ENCODE peak calls at places on chromosomes 1 and 21, in six cellular contexts. X, K, H, B, I and Z are unnamed samples.

GRCh38 chr1:89842547-89843278 is 21.9 kb downstream of the LRRC8D start:
- DNase-seq in I (no peak), B (no peak), H (no peak), K (no peak), X (no peak), Z (peak; percentile 68)

GRCh38 chr1:6888268-6888667 is 103.0 kb downstream of the CAMTA1 start:
- DNase-seq in H (no peak), I (no peak), K (no peak), B (no peak), X (no peak), Z (no peak)

GRCh38 chr1:221097479-221098281 is 218.4 kb downstream of the HLX start:
- DNase-seq in H (no peak), X (no peak), B (no peak), K (no peak), I (peak; percentile 96), Z (no peak)

GRCh38 chr1:65339866-65340483 is 30.6 kb downstream of the DNAJC6 start:
- DNase-seq in X (no peak), K (no peak), I (no peak), H (no peak), B (no peak), Z (no peak)

GRCh38 chr21:36385909-36386642 is 884 bp downstream of the CHAF1B start:
- DNase-seq in I (no peak), H (no peak), X (no peak), B (no peak), K (no peak), Z (peak; percentile 5)

GRCh38 chr1:201143726-201144635 is 10.3 kb downstream of the TMEM9 start:
- DNase-seq in X (peak; percentile 57), H (peak; percentile 7), B (no peak), K (peak; percentile 80), I (no peak), Z (no peak)

GRCh38 chr1:68571499-68571898 is 74.6 kb upstream of the DEPDC1 start:
- DNase-seq in I (no peak), H (no peak), X (no peak), K (no peak), B (no peak), Z (no peak)

GRCh38 chr1:202270871-202271326 is 70.8 kb downstream of the UBE2T start:
- DNase-seq in I (no peak), B (no peak), K (peak; percentile 50), X (peak; percentile 47), H (no peak), Z (no peak)

GRCh38 chr1:19621274-19621950 is 22.7 kb upstream of the NBL1 start:
- DNase-seq in X (no peak), I (no peak), B (no peak), H (no peak), K (peak; percentile 72), Z (no peak)

GRCh38 chr1:22808186-22808845 is 97.7 kb downstream of the EPHB2 start:
- DNase-seq in B (no peak), X (no peak), K (no peak), H (no peak), I (peak; percentile 54), Z (no peak)

GRCh38 chr1:170221031-170221430 is 75.3 kb downstream of the NTMT2 start:
- DNase-seq in B (no peak), K (no peak), X (peak; percentile 66), I (no peak), H (no peak), Z (no peak)

GRCh38 chr1:103194060-103194459 is 85.7 kb upstream of the COL11A1 start:
- DNase-seq in H (no peak), B (no peak), I (no peak), X (no peak), K (no peak), Z (no peak)

GRCh38 chr1:76278711-76279386 is 204.3 kb downstream of the ST6GALNAC3 start:
- DNase-seq in I (no peak), B (no peak), H (no peak), K (no peak), X (no peak), Z (no peak)
- H3K4me3 ChIP-seq in I (no peak overlapping the region), B (no peak overlapping the region), H (no peak overlapping the region), K (no peak overlapping the region), X (peak overlapping the region; percentile 16), Z (no peak overlapping the region)

DNA sequence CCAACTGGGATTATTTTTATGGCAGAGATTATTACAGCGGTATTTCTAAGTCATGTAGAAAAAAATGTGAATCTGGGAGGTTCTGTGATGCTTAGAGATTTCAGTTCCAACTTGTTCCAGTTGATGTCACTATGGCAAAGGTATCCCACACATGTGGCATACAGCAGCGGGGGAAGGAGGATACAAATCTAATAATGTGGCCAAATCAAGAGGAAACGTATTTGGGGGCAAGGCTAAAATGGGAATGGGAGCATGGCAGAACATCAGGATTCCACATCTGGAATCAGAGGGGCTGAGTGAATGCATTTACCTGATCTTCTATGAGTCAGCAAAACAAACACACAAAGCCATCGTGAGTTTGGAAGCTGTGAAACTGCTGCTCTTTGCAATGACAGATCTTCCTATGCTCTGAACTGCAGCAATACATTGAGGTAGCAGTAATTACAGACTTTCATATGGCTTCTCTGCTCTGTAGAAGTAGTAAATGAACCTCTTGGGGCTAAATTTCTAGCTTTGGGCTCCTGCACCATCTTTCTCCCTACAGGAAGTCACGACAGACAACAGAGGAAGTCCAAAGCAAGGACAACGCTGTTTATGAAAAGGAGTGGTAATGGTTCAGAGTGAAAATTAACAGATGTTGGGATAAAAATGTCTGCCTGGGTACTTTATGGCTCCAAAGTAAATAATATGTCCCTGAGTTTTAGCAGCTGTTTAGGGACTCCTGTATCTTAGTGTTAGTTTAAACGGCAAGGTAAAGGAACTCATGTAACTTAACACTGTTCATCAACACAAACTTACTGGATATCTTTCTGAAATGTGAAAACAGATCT is 55.6 kb downstream of the GABPA start:
- DNase-seq in B (peak; percentile 66), H (no peak), X (no peak), I (peak; percentile 7), K (no peak), Z (peak; percentile 42)
- H3K4me3 ChIP-seq in B (peak overlapping the region; percentile 48), H (peak overlapping the region; percentile 8), X (peak overlapping the region; percentile 29), I (peak overlapping the region; percentile 25), K (no peak overlapping the region), Z (peak overlapping the region; percentile 56)

GRCh38 chr1:242427519-242427918 is 97.0 kb downstream of the PLD5 start:
- DNase-seq in X (no peak), K (no peak), I (no peak), H (no peak), B (no peak), Z (no peak)
- H3K4me3 ChIP-seq in X (no peak overlapping the region), K (no peak overlapping the region), I (no peak overlapping the region), H (no peak overlapping the region), B (no peak overlapping the region), Z (no peak overlapping the region)

DNA sequence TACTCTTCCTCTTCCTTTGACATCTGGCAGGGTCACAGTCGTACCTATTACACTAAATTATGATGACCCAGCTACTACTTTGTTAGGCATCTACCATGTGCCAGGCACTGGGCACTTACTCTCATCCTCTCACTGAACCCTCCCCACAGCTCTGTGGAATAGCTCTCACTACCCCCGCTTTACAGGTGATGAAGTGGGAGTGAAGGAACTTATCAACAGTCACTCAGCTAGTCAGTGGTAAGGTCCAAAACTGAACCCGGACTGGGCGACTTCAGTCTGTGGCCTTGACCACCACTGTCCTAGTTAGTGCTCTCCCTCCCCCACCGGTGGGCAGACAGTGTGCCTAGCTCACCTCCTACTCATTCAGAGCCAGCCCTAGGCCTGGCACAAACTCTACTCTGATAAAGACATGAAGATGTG is 12.3 kb downstream of the ADGRB2 start:
- DNase-seq in I (no peak), H (no peak), X (no peak), K (no peak), B (no peak), Z (no peak)
- H3K4me3 ChIP-seq in I (no peak overlapping the region), H (no peak overlapping the region), X (no peak overlapping the region), K (no peak overlapping the region), B (no peak overlapping the region), Z (no peak overlapping the region)

GRCh38 chr21:41953831-41954653 is at the start of gene C2CD2:
- DNase-seq in I (peak; percentile 34), H (peak; percentile 82), K (no peak), B (peak; percentile 57), X (peak; percentile 88), Z (peak; percentile 89)

GRCh38 chr21:41952568-41953248 is 1.1 kb downstream of the C2CD2 start:
- DNase-seq in K (no peak), B (no peak), X (no peak), H (no peak), I (no peak), Z (no peak)

GRCh38 chr21:41954654-41955499 is 1.1 kb upstream of the C2CD2 start:
- DNase-seq in H (no peak), B (no peak), K (no peak), X (no peak), I (no peak), Z (peak; percentile 20)

GRCh38 chr21:41951876-41952567 is 1.8 kb downstream of the C2CD2 start:
- DNase-seq in X (no peak), K (no peak), B (no peak), H (no peak), I (no peak), Z (no peak)

DNA sequence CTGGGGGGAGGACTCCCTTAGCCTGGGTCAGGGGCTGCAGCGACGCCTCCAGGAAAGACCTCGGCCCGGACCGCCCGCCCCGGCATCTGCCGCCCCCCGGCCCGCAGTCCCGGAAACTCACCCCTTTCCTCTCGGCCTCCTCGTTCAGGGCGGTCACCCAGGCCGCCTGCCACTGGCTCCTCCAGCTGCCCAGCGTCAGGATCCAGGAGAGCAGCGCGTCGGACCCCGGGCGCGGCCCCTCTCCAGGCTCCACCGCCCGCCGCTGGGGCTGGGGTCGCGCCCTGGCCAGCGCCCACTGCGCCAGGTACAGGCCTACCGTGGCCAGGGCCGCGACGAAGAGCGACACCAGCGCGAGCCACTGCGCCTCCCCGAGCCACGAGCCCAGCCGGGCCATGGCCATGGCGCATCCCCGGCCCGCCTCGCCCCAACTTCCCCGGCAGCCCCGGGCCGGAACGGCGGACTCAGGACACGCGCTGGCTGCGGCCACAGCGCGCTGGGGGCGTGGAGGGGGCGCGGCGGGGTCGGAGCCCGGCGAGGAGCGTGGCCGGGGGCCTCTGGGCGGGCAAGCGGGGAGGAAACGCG is 478 bp downstream of the C2CD2 start:
- DNase-seq in I (no peak), K (no peak), B (no peak), H (peak; percentile 41), X (no peak), Z (no peak)
- H3K4me3 ChIP-seq in I (peak overlapping the region; percentile 70), K (peak overlapping the region; percentile 41), B (peak overlapping the region; percentile 50), H (peak overlapping the region; percentile 90), X (peak overlapping the region; percentile 94), Z (peak overlapping the region; percentile 72)